ENCODE peak calls at places on chromosomes 12 and 14, in four cellular contexts. H is lower leg skin; U is GM06990; V is CD8-positive, alpha-beta T cell. E is an unnamed sample.

GRCh38 chr14:43012817-43013216 is 1406.1 kb downstream of the LRFN5 start:
- DNase-seq in H (no peak), U (no peak), V (no peak), E (no peak)

GRCh38 chr14:93160353-93160801 is 24.3 kb downstream of the MOAP1 start:
- DNase-seq in H (no peak), U (no peak), V (no peak), E (no peak)

GRCh38 chr12:91604897-91605296 is 422.3 kb upstream of the DCN start:
- DNase-seq in H (no peak), U (no peak), V (no peak), E (no peak)

GRCh38 chr14:91830777-91831176 is 36.6 kb downstream of the TC2N start:
- DNase-seq in H (no peak), U (no peak), V (no peak), E (no peak)

GRCh38 chr12:22627351-22627750 is 2.4 kb downstream of the ETNK1 start:
- DNase-seq in H (no peak), U (no peak), V (no peak), E (no peak)

GRCh38 chr12:67648306-67649164 is at the start of gene DYRK2:
- DNase-seq in H (peak; percentile 52), U (peak; percentile 89), V (peak; percentile 58), E (peak; percentile 85)

GRCh38 chr12:18415227-18415626 is 153.9 kb downstream of the PIK3C2G start:
- DNase-seq in H (no peak), U (no peak), V (no peak), E (no peak)

GRCh38 chr12:71421007-71421406 is 18.6 kb upstream of the LGR5 start:
- DNase-seq in H (no peak), U (no peak), V (no peak), E (no peak)

GRCh38 chr12:27015730-27016076 is 1.5 kb upstream of the TM7SF3 start:
- DNase-seq in H (no peak), U (peak; percentile 36), V (no peak), E (no peak)

GRCh38 chr12:111221296-111222026 is 147.4 kb downstream of the PHETA1 start:
- DNase-seq in H (no peak), U (no peak), V (no peak), E (no peak)

GRCh38 chr14:92190768-92191167 is 69.0 kb downstream of the CPSF2 start:
- DNase-seq in H (no peak), U (no peak), V (no peak), E (no peak)

GRCh38 chr12:71333418-71333817 is 106.2 kb upstream of the LGR5 start:
- DNase-seq in H (no peak), U (no peak), V (no peak), E (no peak)

GRCh38 chr14:75306917-75307699 is 28.5 kb downstream of the FOS start:
- DNase-seq in H (no peak), U (no peak), V (no peak), E (no peak)

GRCh38 chr12:120013659-120014380 is 24.8 kb downstream of the BICDL1 start:
- DNase-seq in H (no peak), U (peak; percentile 60), V (no peak), E (no peak)

GRCh38 chr12:90801776-90802175 is 153.2 kb downstream of the CCER1 start:
- DNase-seq in H (no peak), U (no peak), V (no peak), E (no peak)

GRCh38 chr14:21317433-21317832 is 37.5 kb downstream of the RPGRIP1 start:
- DNase-seq in H (no peak), U (peak; percentile 35), V (no peak), E (no peak)

GRCh38 chr12:16611146-16611545 is 5.2 kb upstream of the LMO3 start:
- DNase-seq in H (no peak), U (no peak), V (no peak), E (no peak)

GRCh38 chr12:11460343-11461023 is 65.1 kb upstream of the PRB2 start:
- DNase-seq in H (no peak), U (no peak), V (no peak), E (no peak)

GRCh38 chr12:94762259-94762942 is 112.0 kb upstream of the TMCC3 start:
- DNase-seq in H (no peak), U (peak; percentile 38), V (no peak), E (no peak)

GRCh38 chr14:99659333-99659741 is 14.4 kb downstream of the HHIPL1 start:
- DNase-seq in H (no peak), U (no peak), V (no peak), E (no peak)

GRCh38 chr12:122355702-122356101 is 66.8 kb downstream of the CLIP1 start:
- DNase-seq in H (no peak), U (no peak), V (no peak), E (no peak)

GRCh38 chr14:31843361-31844091 is 233.6 kb upstream of the ARHGAP5 start:
- DNase-seq in H (no peak), U (no peak), V (no peak), E (no peak)

GRCh38 chr12:114291389-114292075 is 114.4 kb downstream of the TBX5 start:
- DNase-seq in H (no peak), U (no peak), V (no peak), E (no peak)

GRCh38 chr12:114288071-114288470 is 117.9 kb downstream of the TBX5 start:
- DNase-seq in H (no peak), U (no peak), V (no peak), E (no peak)

GRCh38 chr12:114285554-114285953 is 120.4 kb downstream of the TBX5 start:
- DNase-seq in H (no peak), U (no peak), V (no peak), E (no peak)

GRCh38 chr12:114286145-114286544 is 119.8 kb downstream of the TBX5 start:
- DNase-seq in H (no peak), U (no peak), V (no peak), E (no peak)
- TF ChIP-seq CTCF in H (no peak), U (no peak), V (no peak), E (no peak)

GRCh38 chr12:13666806-13667205 is 314.6 kb downstream of the GRIN2B start:
- DNase-seq in H (no peak), U (no peak), V (no peak), E (no peak)
- TF ChIP-seq CTCF in H (no peak), U (no peak), V (no peak), E (peak; percentile 62)

GRCh38 chr12:9940370-9940769 is 8.2 kb upstream of the CLEC2A start:
- DNase-seq in H (no peak), U (no peak), V (no peak), E (no peak)
- TF ChIP-seq CTCF in H (no peak), U (peak; percentile 62), V (peak; percentile 41), E (no peak)

GRCh38 chr12:55728185-55728931 is 451 bp downstream of the CD63 start:
- DNase-seq in H (peak; percentile 82), U (no peak), V (no peak), E (no peak)

GRCh38 chr12:55728932-55729591 is at the start of gene CD63:
- DNase-seq in H (peak; percentile 86), U (peak; percentile 82), V (no peak), E (no peak)

GRCh38 chr12:55727643-55728184 is 1.1 kb downstream of the CD63 start:
- DNase-seq in H (peak; percentile 73), U (no peak), V (no peak), E (no peak)

GRCh38 chr12:55730447-55730820 is 1.6 kb upstream of the CD63 start:
- DNase-seq in H (no peak), U (no peak), V (no peak), E (no peak)

DNA sequence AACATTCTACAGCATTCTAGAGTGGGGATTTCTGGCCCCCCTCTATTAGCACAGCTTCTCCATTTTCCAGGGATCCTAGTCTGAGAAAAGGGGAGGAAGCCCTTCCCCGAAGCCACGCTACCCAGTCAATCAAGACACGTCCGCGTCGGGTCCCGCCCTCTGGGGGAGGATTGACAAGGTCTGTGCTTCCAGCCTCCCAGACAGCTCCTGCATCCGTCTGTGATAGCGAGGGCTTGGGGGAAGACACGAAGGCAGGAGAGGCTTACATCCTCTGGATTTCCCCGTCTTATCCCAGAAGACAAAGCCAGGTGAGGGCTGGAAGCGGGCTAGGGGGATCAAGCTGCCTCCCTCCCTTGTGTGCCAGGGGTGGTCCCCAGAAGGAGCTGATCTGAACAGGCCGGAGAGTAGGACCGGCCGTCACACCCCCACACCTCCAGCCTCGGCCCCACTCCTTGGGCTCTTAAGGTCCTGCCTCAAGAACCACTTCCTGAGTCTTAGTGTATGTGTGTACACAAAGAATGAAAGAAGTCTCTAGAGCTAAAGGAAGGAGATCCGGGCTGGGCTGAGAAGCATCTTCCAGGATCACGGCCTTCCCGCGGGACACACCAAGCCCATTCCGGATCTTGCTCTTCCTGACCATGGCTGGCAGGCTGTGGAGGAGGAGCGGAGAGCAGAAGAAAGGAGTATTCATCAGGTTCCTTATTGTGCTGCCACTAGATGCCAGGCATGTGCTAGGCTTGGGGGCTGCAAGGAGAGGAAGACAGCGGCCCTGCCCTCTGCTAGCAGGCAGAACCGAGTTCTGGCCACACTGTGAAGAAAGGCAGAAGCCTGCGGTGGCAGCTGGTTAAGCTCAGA is 1.0 kb upstream of the CD63 start:
- DNase-seq in H (peak; percentile 94), U (peak; percentile 66), V (no peak), E (no peak)
- TF ChIP-seq CTCF in H (no peak), U (no peak), V (no peak), E (no peak)

GRCh38 chr12:104622942-104623341 is 166.2 kb downstream of the CHST11 start:
- DNase-seq in H (no peak), U (no peak), V (no peak), E (no peak)
- TF ChIP-seq CTCF in H (no peak), U (no peak), V (no peak), E (no peak)

GRCh38 chr12:53045646-53046045 is 4.2 kb upstream of the TNS2 start:
- DNase-seq in H (no peak), U (no peak), V (no peak), E (no peak)

GRCh38 chr12:53048033-53048779 is 1.7 kb upstream of the TNS2 start:
- DNase-seq in H (no peak), U (no peak), V (no peak), E (peak; percentile 70)

GRCh38 chr12:53048780-53049401 is 974 bp upstream of the TNS2 start:
- DNase-seq in H (no peak), U (no peak), V (no peak), E (no peak)

GRCh38 chr12:53046655-53047220 is 3.1 kb upstream of the TNS2 start:
- DNase-seq in H (peak; percentile 89), U (peak; percentile 48), V (no peak), E (no peak)

GRCh38 chr12:53047221-53048032 is 2.4 kb upstream of the TNS2 start:
- DNase-seq in H (no peak), U (peak; percentile 48), V (peak; percentile 45), E (peak; percentile 80)
- TF ChIP-seq CTCF in H (no peak), U (no peak), V (no peak), E (peak; percentile 59)

GRCh38 chr14:52077261-52077984 is 8.6 kb upstream of the NID2 start:
- DNase-seq in H (no peak), U (no peak), V (no peak), E (no peak)
- TF ChIP-seq CTCF in H (no peak), U (no peak), V (no peak), E (no peak)

GRCh38 chr12:57765003-57765697 is 1.7 kb downstream of the CYP27B1 start:
- DNase-seq in H (no peak), U (peak; percentile 55), V (no peak), E (no peak)
- TF ChIP-seq CTCF in H (no peak), U (peak; percentile 77), V (peak; percentile 51), E (peak; percentile 28)

E was measured in type B pancreatic cell.